ENCODE peak calls at places on chromosome 4, in five cellular contexts. B, Q, T, K and U are unnamed samples.

GRCh38 chr4:42348247-42348646 is 49.0 kb upstream of the SHISA3 start:
- DNase-seq in B (no peak), Q (no peak), T (no peak), K (no peak), U (no peak)

GRCh38 chr4:87089368-87089767 is 131.1 kb downstream of the KLHL8 start:
- DNase-seq in B (no peak), Q (no peak), T (no peak), K (no peak), U (no peak)

GRCh38 chr4:42588909-42589308 is 68.0 kb downstream of the ATP8A1 start:
- DNase-seq in B (no peak), Q (no peak), T (no peak), K (no peak), U (no peak)

GRCh38 chr4:190019023-190019858 is 7.8 kb downstream of the FRG2 start:
- DNase-seq in B (no peak), Q (no peak), T (no peak), K (no peak), U (no peak)

GRCh38 chr4:168711197-168712120 is 214.6 kb downstream of the PALLD start:
- DNase-seq in B (peak; percentile 44), Q (no peak), T (peak; percentile 63), K (peak; percentile 92), U (no peak)

GRCh38 chr4:142274137-142274536 is 572.0 kb downstream of the INPP4B start:
- DNase-seq in B (peak; percentile 94), Q (peak; percentile 65), T (peak; percentile 71), K (peak; percentile 82), U (peak; percentile 17)

GRCh38 chr4:8830611-8831200 is 40.9 kb downstream of the HMX1 start:
- DNase-seq in B (no peak), Q (no peak), T (no peak), K (no peak), U (no peak)

GRCh38 chr4:87529187-87529586 is at the start of gene SPARCL1:
- DNase-seq in B (no peak), Q (no peak), T (no peak), K (no peak), U (no peak)

GRCh38 chr4:8225290-8225625 is 26.2 kb downstream of the SH3TC1 start:
- DNase-seq in B (no peak), Q (no peak), T (no peak), K (no peak), U (no peak)

GRCh38 chr4:159290321-159291030 is 187.6 kb downstream of the RAPGEF2 start:
- DNase-seq in B (peak; percentile 34), Q (no peak), T (peak; percentile 58), K (peak; percentile 75), U (no peak)

GRCh38 chr4:156321203-156321602 is 367.5 kb upstream of the CTSO start:
- DNase-seq in B (peak; percentile 94), Q (peak; percentile 57), T (peak; percentile 93), K (peak; percentile 98), U (peak; percentile 33)

GRCh38 chr4:173413043-173413442 is 14.1 kb upstream of the SCRG1 start:
- DNase-seq in B (peak; percentile 57), Q (peak; percentile 17), T (no peak), K (no peak), U (no peak)

GRCh38 chr4:20028694-20029093 is 223.0 kb upstream of the SLIT2 start:
- DNase-seq in B (peak; percentile 55), Q (no peak), T (peak; percentile 32), K (peak; percentile 71), U (no peak)

GRCh38 chr4:141283563-141283962 is 62.9 kb downstream of the ZNF330 start:
- DNase-seq in B (no peak), Q (no peak), T (no peak), K (no peak), U (no peak)

GRCh38 chr4:4856071-4857000 is 3.1 kb upstream of the MSX1 start:
- DNase-seq in B (no peak), Q (peak; percentile 37), T (no peak), K (no peak), U (no peak)

GRCh38 chr4:4857001-4857808 is 2.3 kb upstream of the MSX1 start:
- DNase-seq in B (no peak), Q (no peak), T (no peak), K (no peak), U (no peak)

GRCh38 chr4:4853921-4854648 is 5.4 kb upstream of the MSX1 start:
- DNase-seq in B (no peak), Q (no peak), T (no peak), K (no peak), U (no peak)

GRCh38 chr4:4854649-4855292 is 4.7 kb upstream of the MSX1 start:
- DNase-seq in B (no peak), Q (no peak), T (no peak), K (no peak), U (no peak)

DNA sequence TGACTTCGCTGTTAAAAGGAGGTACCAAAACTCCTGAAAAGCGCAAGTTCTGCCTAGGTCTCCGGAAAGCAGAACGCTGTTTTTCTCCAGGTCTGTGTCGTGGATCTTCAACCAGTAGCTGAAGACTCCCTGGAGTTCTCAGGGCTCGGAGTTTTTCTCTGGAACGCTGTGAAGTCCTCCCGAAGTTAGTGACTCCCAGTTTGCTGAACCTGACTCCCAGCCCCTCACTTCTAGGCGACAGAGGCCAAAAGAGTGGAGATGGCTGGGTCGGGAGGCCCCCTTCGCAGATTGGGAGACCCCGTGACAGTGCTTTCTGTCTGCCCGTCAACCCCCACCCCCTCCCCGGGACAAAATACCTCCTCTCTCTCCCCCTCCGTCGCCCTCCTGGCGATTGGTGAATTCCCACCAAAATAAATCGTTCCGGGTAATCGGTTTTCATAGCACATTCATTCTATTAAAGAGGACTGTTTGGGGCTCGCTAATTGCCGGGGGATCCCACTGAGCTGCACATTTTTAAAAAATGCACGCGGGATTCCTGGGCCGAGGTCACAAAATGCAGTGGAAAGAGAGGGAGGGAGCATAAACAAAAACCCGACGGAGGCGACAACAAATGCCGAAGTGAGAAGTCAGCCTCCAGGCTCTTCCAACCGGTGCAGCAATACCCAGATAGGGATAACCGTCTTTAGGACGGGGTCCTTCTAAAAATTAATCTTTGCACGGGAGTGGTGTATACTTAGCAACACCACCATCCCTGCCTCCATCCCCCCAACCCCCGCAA is 4.0 kb upstream of the MSX1 start:
- DNase-seq in B (no peak), Q (peak; percentile 30), T (no peak), K (no peak), U (no peak)
- H3K4me1 ChIP-seq in B (no peaks in the 10 kb centered on the region), Q (peaks cover 35% of the 10 kb centered on the region), T (peaks cover 10% of the 10 kb centered on the region), K (peaks cover 6% of the 10 kb centered on the region), U (peaks cover 19% of the 10 kb centered on the region)

GRCh38 chr4:47474799-47475198 is 10.3 kb upstream of the ATP10D start:
- DNase-seq in B (no peak), Q (no peak), T (no peak), K (no peak), U (no peak)
- H2AFZ ChIP-seq in B (no peak overlapping the region), Q (no peak overlapping the region), T (no peak overlapping the region), K (no peak overlapping the region), U (no peak overlapping the region)

GRCh38 chr4:27198246-27198645 is 337.6 kb downstream of the STIM2 start:
- DNase-seq in B (no peak), Q (no peak), T (no peak), K (no peak), U (no peak)

GRCh38 chr4:27189683-27190082 is 329.0 kb downstream of the STIM2 start:
- DNase-seq in B (no peak), Q (no peak), T (no peak), K (no peak), U (no peak)

GRCh38 chr4:27198971-27199370 is 338.3 kb downstream of the STIM2 start:
- DNase-seq in B (no peak), Q (no peak), T (no peak), K (no peak), U (no peak)

DNA sequence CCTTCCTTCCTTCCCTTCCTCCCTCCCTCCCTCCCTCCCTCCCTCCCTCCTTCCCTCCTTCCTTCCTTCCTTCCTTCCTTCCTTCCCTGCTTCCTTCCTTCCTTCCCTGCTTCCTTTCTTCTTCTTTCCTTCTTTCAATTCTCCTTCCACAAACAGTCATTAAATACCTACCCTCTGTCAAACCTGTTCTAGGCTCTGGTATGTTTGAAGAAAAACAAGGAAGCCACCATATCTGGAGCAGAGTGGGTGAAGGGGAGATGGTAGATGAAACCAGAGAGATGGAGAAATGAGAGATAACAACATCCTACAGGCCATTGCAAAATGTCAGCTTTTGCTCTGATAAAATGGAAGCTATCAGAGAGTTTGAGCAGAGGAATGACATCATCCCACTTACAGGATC is 334.0 kb downstream of the STIM2 start:
- DNase-seq in B (no peak), Q (no peak), T (no peak), K (no peak), U (no peak)
- H3K4me3 ChIP-seq in B (no peak overlapping the region), Q (no peak overlapping the region), T (no peak overlapping the region), K (no peak overlapping the region), U (no peak overlapping the region)

DNA sequence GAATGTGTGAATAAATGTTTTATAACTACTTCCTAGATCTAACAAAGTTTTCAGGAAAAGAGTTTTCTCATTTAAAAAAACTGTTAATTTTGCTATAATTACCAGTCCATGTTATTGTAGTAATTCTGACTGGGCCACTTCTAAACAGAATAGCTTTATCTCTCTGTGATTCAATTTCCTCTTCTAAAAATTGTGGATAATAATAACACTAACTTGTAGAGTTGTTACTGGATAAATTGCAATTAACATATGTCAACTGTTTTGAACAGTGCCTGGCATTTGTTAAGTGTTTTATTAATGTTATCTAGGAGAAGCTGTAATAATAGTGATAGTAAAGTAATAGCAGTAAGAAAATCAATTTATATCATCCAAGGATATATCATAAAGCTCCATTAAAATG is 162.3 kb downstream of the BTC start:
- DNase-seq in B (no peak), Q (no peak), T (no peak), K (no peak), U (no peak)
- H3K4me1 ChIP-seq in B (peaks cover 2% of the 10 kb centered on the region), Q (peaks cover 3% of the 10 kb centered on the region), T (peaks cover 59% of the 10 kb centered on the region), K (peaks cover 4% of the 10 kb centered on the region), U (peaks cover 55% of the 10 kb centered on the region)

GRCh38 chr4:53963786-53964185 is 100.6 kb downstream of the CHIC2 start:
- DNase-seq in B (no peak), Q (no peak), T (no peak), K (peak; percentile 17), U (no peak)

GRCh38 chr4:53963336-53963735 is 101.1 kb downstream of the CHIC2 start:
- DNase-seq in B (no peak), Q (no peak), T (no peak), K (no peak), U (no peak)

GRCh38 chr4:53962516-53963225 is 101.7 kb downstream of the CHIC2 start:
- DNase-seq in B (peak; percentile 90), Q (peak; percentile 50), T (peak; percentile 84), K (peak; percentile 96), U (peak; percentile 60)

GRCh38 chr4:53959373-53959772 is 105.0 kb downstream of the CHIC2 start:
- DNase-seq in B (no peak), Q (peak; percentile 44), T (no peak), K (no peak), U (no peak)

GRCh38 chr4:53960843-53961242 is 103.6 kb downstream of the CHIC2 start:
- DNase-seq in B (no peak), Q (no peak), T (no peak), K (no peak), U (no peak)
- H2AFZ ChIP-seq in B (no peak overlapping the region), Q (no peak overlapping the region), T (peak overlapping the region; percentile 7), K (no peak overlapping the region), U (no peak overlapping the region)